ENCODE peak calls at places on chromosomes 2 and 18, in seven cellular contexts. N is OCI-LY7, G is IMR-90, M is upper lobe of right lung, U is Peyer's patch, E is thoracic aorta, V is right atrium auricular region. Y is an unnamed sample.

GRCh38 chr2:128593518-128594272 is 275.0 kb upstream of the HS6ST1 start:
- DNase-seq in N (no peak), G (no peak), M (no peak), U (peak), E (no peak), V (peak), Y (no peak)

GRCh38 chr2:122710049-122710448 is 954.6 kb downstream of the TSN start:
- DNase-seq in N (no peak), G (no peak), M (no peak), U (no peak), E (no peak), V (no peak), Y (no peak)

GRCh38 chr18:47585136-47585535 is 333.7 kb upstream of the SKOR2 start:
- DNase-seq in N (no peak), G (no peak), M (no peak), U (no peak), E (no peak), V (no peak), Y (no peak)

GRCh38 chr2:37585982-37586621 is 85.3 kb downstream of the CDC42EP3 start:
- DNase-seq in N (no peak), G (peak), M (no peak), U (peak), E (peak), V (no peak), Y (no peak)

GRCh38 chr2:181540421-181540820 is 83.2 kb downstream of the ITGA4 start:
- DNase-seq in N (no peak), G (no peak), M (no peak), U (no peak), E (no peak), V (no peak), Y (no peak)

GRCh38 chr2:223027442-223027841 is 24.5 kb upstream of the KCNE4 start:
- DNase-seq in N (no peak), G (peak), M (no peak), U (no peak), E (no peak), V (no peak), Y (no peak)

GRCh38 chr2:201643216-201643651 is at the start of gene TMEM237:
- DNase-seq in N (peak), G (peak), M (peak), U (peak), E (no peak), V (no peak), Y (peak)

GRCh38 chr2:160294339-160294803 is 94.3 kb upstream of the ITGB6 start:
- DNase-seq in N (no peak), G (peak), M (no peak), U (peak), E (no peak), V (peak), Y (no peak)

GRCh38 chr2:189022492-189022891 is 48.3 kb downstream of the COL3A1 start:
- DNase-seq in N (no peak), G (peak), M (no peak), U (no peak), E (no peak), V (no peak), Y (no peak)

GRCh38 chr2:219476605-219477578 is 21.8 kb upstream of the GMPPA start:
- DNase-seq in N (no peak), G (no peak), M (no peak), U (no peak), E (no peak), V (no peak), Y (no peak)

GRCh38 chr18:74901347-74902169 is 303.9 kb downstream of the ZNF407 start:
- DNase-seq in N (no peak), G (peak), M (no peak), U (no peak), E (no peak), V (no peak), Y (no peak)

GRCh38 chr2:17518212-17519154 is at the start of gene RAD51AP2:
- DNase-seq in N (peak), G (peak), M (peak), U (peak), E (peak), V (peak), Y (peak)

GRCh38 chr2:80326214-80326613 is 21.7 kb upstream of the LRRTM1 start:
- DNase-seq in N (peak), G (peak), M (no peak), U (no peak), E (no peak), V (no peak), Y (no peak)

GRCh38 chr2:167134381-167135072 is 246.2 kb downstream of the XIRP2 start:
- DNase-seq in N (no peak), G (peak), M (no peak), U (no peak), E (no peak), V (no peak), Y (no peak)

GRCh38 chr2:9799729-9800632 is 43.3 kb upstream of the TAF1B start:
- DNase-seq in N (peak), G (peak), M (peak), U (peak), E (peak), V (peak), Y (peak)

GRCh38 chr2:6835467-6835866 is 30.2 kb downstream of the CMPK2 start:
- DNase-seq in N (no peak), G (no peak), M (no peak), U (no peak), E (no peak), V (no peak), Y (no peak)

GRCh38 chr2:111116843-111117665 is 3.7 kb upstream of the BCL2L11 start:
- DNase-seq in N (peak), G (peak), M (peak), U (peak), E (no peak), V (peak), Y (peak)

GRCh38 chr2:226234187-226234586 is 565.4 kb downstream of the IRS1 start:
- DNase-seq in N (no peak), G (no peak), M (no peak), U (no peak), E (no peak), V (no peak), Y (no peak)
- TF ChIP-seq CTCF in N (no peak), G (no peak), M (no peak), U (no peak), E (no peak), V (no peak), Y (no peak)

DNA sequence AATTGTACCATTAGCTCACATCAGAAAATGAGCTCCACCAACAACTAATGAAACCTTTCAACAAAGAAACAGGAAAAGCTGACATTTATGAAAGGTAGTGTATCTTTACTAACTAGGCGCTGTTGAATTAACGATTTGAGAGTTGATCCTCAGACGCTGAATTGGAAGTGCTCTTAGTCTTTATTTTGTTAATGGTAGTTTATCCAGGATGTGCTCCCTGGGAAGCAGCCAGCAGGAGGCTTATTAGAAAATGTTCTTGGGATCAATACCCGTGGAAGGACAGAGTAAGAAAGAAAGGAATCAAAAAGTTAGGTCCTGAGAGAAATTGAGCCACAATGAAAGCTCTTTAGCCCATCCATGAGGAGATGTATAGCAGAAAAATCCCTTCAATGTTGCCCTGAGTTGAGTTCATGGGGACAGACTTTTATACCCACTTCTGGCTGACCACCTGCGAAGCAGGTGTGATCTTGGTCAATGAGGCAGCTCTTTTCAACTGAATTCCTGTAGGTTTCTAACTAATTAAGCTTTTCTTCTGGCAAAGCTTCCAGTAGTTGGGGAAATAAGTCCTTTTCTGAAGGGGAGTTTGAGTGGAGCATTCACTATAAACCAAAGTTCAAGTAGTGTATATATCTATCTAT is 492.6 kb upstream of the REG3G start:
- DNase-seq in N (no peak), G (no peak), M (no peak), U (no peak), E (no peak), V (no peak), Y (no peak)
- H3K27ac ChIP-seq in N (no peak), G (no peak), M (no peak), U (no peak), E (no peak), V (no peak), Y (no peak)

DNA sequence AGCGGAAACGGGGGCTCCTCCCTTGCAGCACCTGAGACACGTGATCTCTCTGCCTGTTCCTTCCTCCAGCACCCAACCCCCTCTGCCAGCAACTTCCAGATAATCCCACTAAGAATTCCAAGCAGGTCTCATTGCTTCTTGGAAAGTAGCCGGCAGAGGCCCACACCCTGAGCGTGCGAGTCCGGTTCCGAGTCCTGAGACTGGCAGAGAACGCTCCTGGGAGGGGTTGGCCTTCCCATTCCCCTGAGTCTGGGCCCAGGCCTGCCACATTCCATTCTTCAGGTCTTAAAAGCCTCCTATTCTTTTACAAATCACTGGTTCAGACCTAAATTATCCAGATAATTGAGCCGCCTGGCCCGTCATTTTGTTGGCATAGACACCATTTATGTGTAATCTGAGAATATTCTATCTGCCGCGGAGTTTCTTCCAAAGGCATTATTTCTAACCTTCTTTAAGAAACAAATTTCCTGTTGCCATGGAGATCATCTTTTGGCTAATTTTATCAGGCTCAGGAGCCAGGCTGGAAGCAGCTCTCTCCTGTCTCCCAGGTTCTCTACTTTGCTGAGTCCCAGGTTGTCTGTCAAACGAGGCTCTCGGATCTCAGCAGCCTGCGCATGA is 165.4 kb downstream of the MYCN start:
- DNase-seq in N (no peak), G (no peak), M (no peak), U (no peak), E (no peak), V (no peak), Y (no peak)
- H3K4me3 ChIP-seq in N (no peak), G (no peak), M (no peak), U (no peak), E (no peak), V (no peak), Y (no peak)

GRCh38 chr2:240557808-240558207 is at the start of gene ANKMY1:
- DNase-seq in N (no peak), G (peak), M (peak), U (peak), E (no peak), V (no peak), Y (peak)

GRCh38 chr2:240554767-240555493 is 2.9 kb downstream of the ANKMY1 start:
- DNase-seq in N (no peak), G (no peak), M (no peak), U (no peak), E (no peak), V (no peak), Y (peak)

GRCh38 chr2:240555541-240556250 is 2.1 kb downstream of the ANKMY1 start:
- DNase-seq in N (no peak), G (no peak), M (no peak), U (no peak), E (no peak), V (no peak), Y (no peak)

GRCh38 chr2:240557101-240557751 is 562 bp downstream of the ANKMY1 start:
- DNase-seq in N (no peak), G (no peak), M (no peak), U (no peak), E (no peak), V (peak), Y (peak)

GRCh38 chr2:240556553-240557100 is 1.2 kb downstream of the ANKMY1 start:
- DNase-seq in N (peak), G (peak), M (peak), U (peak), E (no peak), V (no peak), Y (peak)
- TF ChIP-seq CTCF in N (peak), G (peak), M (peak), U (no peak), E (no peak), V (no peak), Y (peak)

GRCh38 chr2:98805412-98806265 is 74.7 kb upstream of the MGAT4A start:
- DNase-seq in N (no peak), G (peak), M (peak), U (no peak), E (peak), V (no peak), Y (peak)
- H3K27ac ChIP-seq in N (no peak), G (no peak), M (peak), U (no peak), E (peak), V (peak), Y (peak)

DNA sequence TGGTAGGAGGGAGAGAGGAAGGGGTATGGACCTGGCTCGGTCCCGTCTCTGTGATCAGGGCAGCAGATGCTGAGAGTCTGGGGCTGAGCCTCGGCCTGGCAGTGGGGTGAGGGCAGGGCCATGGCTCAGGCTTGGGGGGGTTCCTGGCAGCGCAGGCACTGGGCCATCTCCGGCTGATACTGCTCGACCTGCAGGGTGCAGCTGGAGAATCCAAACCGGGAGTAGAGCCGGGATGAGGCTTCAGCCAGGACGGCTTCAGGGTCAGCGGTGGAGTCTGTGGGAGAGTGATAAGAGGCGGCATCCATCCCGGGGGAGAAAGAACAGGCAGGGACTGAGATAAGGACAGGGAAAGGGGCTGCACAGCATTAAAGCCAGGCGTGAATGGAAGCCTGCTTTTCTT is 7.7 kb downstream of the SLC30A3 start:
- DNase-seq in N (no peak), G (no peak), M (no peak), U (no peak), E (no peak), V (no peak), Y (no peak)
- H3K4me3 ChIP-seq in N (no peak), G (no peak), M (no peak), U (no peak), E (no peak), V (no peak), Y (no peak)

GRCh38 chr18:3450358-3451107 is 561 bp downstream of the TGIF1 start:
- DNase-seq in N (peak), G (peak), M (peak), U (peak), E (no peak), V (peak), Y (peak)

GRCh38 chr18:3448845-3449701 is 899 bp upstream of the TGIF1 start:
- DNase-seq in N (peak), G (peak), M (peak), U (peak), E (peak), V (peak), Y (peak)

GRCh38 chr18:3449702-3450357 is at the start of gene TGIF1:
- DNase-seq in N (peak), G (peak), M (peak), U (peak), E (peak), V (peak), Y (peak)

GRCh38 chr18:3447035-3447894 is 2.7 kb upstream of the TGIF1 start:
- DNase-seq in N (no peak), G (peak), M (peak), U (no peak), E (no peak), V (peak), Y (peak)

GRCh38 chr18:3447895-3448844 is 1.8 kb upstream of the TGIF1 start:
- DNase-seq in N (peak), G (peak), M (peak), U (peak), E (peak), V (peak), Y (peak)
- TF ChIP-seq CTCF in N (no peak), G (peak), M (peak), U (no peak), E (no peak), V (no peak), Y (peak)

GRCh38 chr2:170255137-170255536 is 77.2 kb downstream of the MYO3B start:
- DNase-seq in N (no peak), G (no peak), M (no peak), U (no peak), E (no peak), V (no peak), Y (no peak)
- H3K27ac ChIP-seq in N (no peak), G (no peak), M (no peak), U (no peak), E (no peak), V (no peak), Y (no peak)